ENCODE peak calls at places on chromosomes 3 and 15, in eight cellular contexts. One of them, this sample, is unnamed.

GRCh38 chr15:40067921-40068624 is 29.1 kb upstream of the SRP14 start:
- DNase-seq in kidney: no peak
- DNase-seq in GM13977: no peak
- DNase-seq in AG09319: no peak
- DNase-seq in heart right ventricle: no peak
- DNase-seq in AG04450: no peak
- DNase-seq in WTC11: no peak
- DNase-seq in type B pancreatic cell: no peak
- DNase-seq in this sample: no peak

GRCh38 chr15:35481992-35482391 is 64.0 kb downstream of the DPH6 start:
- DNase-seq in kidney: no peak
- DNase-seq in GM13977: no peak
- DNase-seq in AG09319: peak
- DNase-seq in heart right ventricle: no peak
- DNase-seq in AG04450: peak
- DNase-seq in WTC11: no peak
- DNase-seq in type B pancreatic cell: no peak
- DNase-seq in this sample: no peak

GRCh38 chr3:186483611-186484340 is 60.4 kb downstream of the CRYGS start:
- DNase-seq in kidney: no peak
- DNase-seq in GM13977: no peak
- DNase-seq in AG09319: no peak
- DNase-seq in heart right ventricle: no peak
- DNase-seq in AG04450: no peak
- DNase-seq in WTC11: no peak
- DNase-seq in type B pancreatic cell: no peak
- DNase-seq in this sample: no peak

GRCh38 chr3:155233213-155233612 is 60.3 kb downstream of the STRIT1 start:
- DNase-seq in kidney: no peak
- DNase-seq in GM13977: no peak
- DNase-seq in AG09319: no peak
- DNase-seq in heart right ventricle: peak
- DNase-seq in AG04450: no peak
- DNase-seq in WTC11: no peak
- DNase-seq in type B pancreatic cell: no peak
- DNase-seq in this sample: peak

GRCh38 chr3:19467761-19468160 is 319.5 kb downstream of the KCNH8 start:
- DNase-seq in kidney: no peak
- DNase-seq in GM13977: no peak
- DNase-seq in AG09319: no peak
- DNase-seq in heart right ventricle: no peak
- DNase-seq in AG04450: no peak
- DNase-seq in WTC11: no peak
- DNase-seq in type B pancreatic cell: no peak
- DNase-seq in this sample: no peak

GRCh38 chr3:116005404-116005803 is 382.1 kb downstream of the GAP43 start:
- DNase-seq in kidney: no peak
- DNase-seq in GM13977: no peak
- DNase-seq in AG09319: peak
- DNase-seq in heart right ventricle: peak
- DNase-seq in AG04450: peak
- DNase-seq in WTC11: no peak
- DNase-seq in type B pancreatic cell: no peak
- DNase-seq in this sample: no peak

GRCh38 chr15:62809106-62809967 is 233.2 kb upstream of the TPM1 start:
- DNase-seq in kidney: no peak
- DNase-seq in GM13977: no peak
- DNase-seq in AG09319: no peak
- DNase-seq in heart right ventricle: no peak
- DNase-seq in AG04450: peak
- DNase-seq in WTC11: no peak
- DNase-seq in type B pancreatic cell: no peak
- DNase-seq in this sample: no peak

GRCh38 chr3:138051946-138052802 is 42.2 kb downstream of the CLDN18 start:
- DNase-seq in kidney: no peak
- DNase-seq in GM13977: peak
- DNase-seq in AG09319: peak
- DNase-seq in heart right ventricle: peak
- DNase-seq in AG04450: peak
- DNase-seq in WTC11: peak
- DNase-seq in type B pancreatic cell: no peak
- DNase-seq in this sample: no peak

GRCh38 chr3:127473244-127474024 is 117.1 kb downstream of the TPRA1 start:
- DNase-seq in kidney: no peak
- DNase-seq in GM13977: peak
- DNase-seq in AG09319: no peak
- DNase-seq in heart right ventricle: no peak
- DNase-seq in AG04450: no peak
- DNase-seq in WTC11: peak
- DNase-seq in type B pancreatic cell: no peak
- DNase-seq in this sample: no peak

GRCh38 chr3:81839504-81840094 is 78.2 kb upstream of the GBE1 start:
- DNase-seq in kidney: no peak
- DNase-seq in GM13977: no peak
- DNase-seq in AG09319: no peak
- DNase-seq in heart right ventricle: no peak
- DNase-seq in AG04450: no peak
- DNase-seq in WTC11: no peak
- DNase-seq in type B pancreatic cell: no peak
- DNase-seq in this sample: no peak

GRCh38 chr3:101518421-101518871 is 5.4 kb upstream of the SENP7 start:
- DNase-seq in kidney: no peak
- DNase-seq in GM13977: peak
- DNase-seq in AG09319: no peak
- DNase-seq in heart right ventricle: no peak
- DNase-seq in AG04450: no peak
- DNase-seq in WTC11: no peak
- DNase-seq in type B pancreatic cell: no peak
- DNase-seq in this sample: no peak

GRCh38 chr3:185362850-185363661 is at the start of gene MAP3K13:
- DNase-seq in kidney: peak
- DNase-seq in GM13977: peak
- DNase-seq in AG09319: peak
- DNase-seq in heart right ventricle: peak
- DNase-seq in AG04450: peak
- DNase-seq in WTC11: peak
- DNase-seq in type B pancreatic cell: no peak
- DNase-seq in this sample: peak

GRCh38 chr3:142276780-142277179 is 51.4 kb upstream of the GK5 start:
- DNase-seq in kidney: no peak
- DNase-seq in GM13977: no peak
- DNase-seq in AG09319: no peak
- DNase-seq in heart right ventricle: no peak
- DNase-seq in AG04450: no peak
- DNase-seq in WTC11: no peak
- DNase-seq in type B pancreatic cell: no peak
- DNase-seq in this sample: no peak

GRCh38 chr3:134797080-134797801 is 2.2 kb downstream of the EPHB1 start:
- DNase-seq in kidney: peak
- DNase-seq in GM13977: no peak
- DNase-seq in AG09319: no peak
- DNase-seq in heart right ventricle: no peak
- DNase-seq in AG04450: no peak
- DNase-seq in WTC11: peak
- DNase-seq in type B pancreatic cell: peak
- DNase-seq in this sample: no peak

GRCh38 chr3:138082085-138082991 is 33.1 kb downstream of the DZIP1L start:
- DNase-seq in kidney: no peak
- DNase-seq in GM13977: no peak
- DNase-seq in AG09319: no peak
- DNase-seq in heart right ventricle: no peak
- DNase-seq in AG04450: peak
- DNase-seq in WTC11: no peak
- DNase-seq in type B pancreatic cell: no peak
- DNase-seq in this sample: no peak

GRCh38 chr15:101027273-101027901 is 108.2 kb downstream of the LRRK1 start:
- DNase-seq in kidney: peak
- DNase-seq in GM13977: no peak
- DNase-seq in AG09319: no peak
- DNase-seq in heart right ventricle: peak
- DNase-seq in AG04450: no peak
- DNase-seq in WTC11: no peak
- DNase-seq in type B pancreatic cell: peak
- DNase-seq in this sample: no peak

GRCh38 chr3:30642715-30643361 is 36.4 kb downstream of the TGFBR2 start:
- DNase-seq in kidney: no peak
- DNase-seq in GM13977: no peak
- DNase-seq in AG09319: no peak
- DNase-seq in heart right ventricle: no peak
- DNase-seq in AG04450: no peak
- DNase-seq in WTC11: no peak
- DNase-seq in type B pancreatic cell: no peak
- DNase-seq in this sample: no peak

GRCh38 chr15:78130466-78131294 is 565 bp downstream of the CIB2 start:
- DNase-seq in kidney: peak
- DNase-seq in GM13977: no peak
- DNase-seq in AG09319: no peak
- DNase-seq in heart right ventricle: no peak
- DNase-seq in AG04450: no peak
- DNase-seq in WTC11: peak
- DNase-seq in type B pancreatic cell: no peak
- DNase-seq in this sample: peak

GRCh38 chr3:197023998-197024651 is 5.5 kb downstream of the MELTF start:
- DNase-seq in kidney: no peak
- DNase-seq in GM13977: no peak
- DNase-seq in AG09319: no peak
- DNase-seq in heart right ventricle: no peak
- DNase-seq in AG04450: no peak
- DNase-seq in WTC11: no peak
- DNase-seq in type B pancreatic cell: no peak
- DNase-seq in this sample: peak

GRCh38 chr3:126364130-126364695 is 7.0 kb upstream of the KLF15 start:
- DNase-seq in kidney: peak
- DNase-seq in GM13977: no peak
- DNase-seq in AG09319: no peak
- DNase-seq in heart right ventricle: no peak
- DNase-seq in AG04450: no peak
- DNase-seq in WTC11: no peak
- DNase-seq in type B pancreatic cell: no peak
- DNase-seq in this sample: no peak

GRCh38 chr3:52108302-52109232 is 45.7 kb downstream of the POC1A start:
- DNase-seq in kidney: peak
- DNase-seq in GM13977: no peak
- DNase-seq in AG09319: no peak
- DNase-seq in heart right ventricle: peak
- DNase-seq in AG04450: no peak
- DNase-seq in WTC11: peak
- DNase-seq in type B pancreatic cell: no peak
- DNase-seq in this sample: peak

GRCh38 chr15:61809216-61809615 is 251.0 kb downstream of the VPS13C start:
- DNase-seq in kidney: no peak
- DNase-seq in GM13977: no peak
- DNase-seq in AG09319: no peak
- DNase-seq in heart right ventricle: no peak
- DNase-seq in AG04450: no peak
- DNase-seq in WTC11: no peak
- DNase-seq in type B pancreatic cell: no peak
- DNase-seq in this sample: no peak

GRCh38 chr15:51366911-51367310 is 25.5 kb downstream of the GLDN start:
- DNase-seq in kidney: no peak
- DNase-seq in GM13977: no peak
- DNase-seq in AG09319: peak
- DNase-seq in heart right ventricle: peak
- DNase-seq in AG04450: peak
- DNase-seq in WTC11: no peak
- DNase-seq in type B pancreatic cell: no peak
- DNase-seq in this sample: no peak
- TF ChIP-seq CTCF in kidney: no peak
- TF ChIP-seq CTCF in GM13977: no peak
- TF ChIP-seq CTCF in AG09319: peak
- TF ChIP-seq CTCF in heart right ventricle: no peak
- TF ChIP-seq CTCF in AG04450: no peak
- TF ChIP-seq CTCF in WTC11: no peak
- TF ChIP-seq CTCF in type B pancreatic cell: no peak
- TF ChIP-seq CTCF in this sample: no peak

GRCh38 chr3:4670352-4670751 is 177.2 kb downstream of the ITPR1 start:
- DNase-seq in kidney: no peak
- DNase-seq in GM13977: peak
- DNase-seq in AG09319: no peak
- DNase-seq in heart right ventricle: no peak
- DNase-seq in AG04450: no peak
- DNase-seq in WTC11: peak
- DNase-seq in type B pancreatic cell: no peak
- DNase-seq in this sample: no peak
- TF ChIP-seq CTCF in kidney: no peak
- TF ChIP-seq CTCF in GM13977: peak
- TF ChIP-seq CTCF in AG09319: peak
- TF ChIP-seq CTCF in heart right ventricle: no peak
- TF ChIP-seq CTCF in AG04450: peak
- TF ChIP-seq CTCF in WTC11: peak
- TF ChIP-seq CTCF in type B pancreatic cell: peak
- TF ChIP-seq CTCF in this sample: no peak

GRCh38 chr3:72347819-72348319 is 500.4 kb downstream of the SHQ1 start:
- DNase-seq in kidney: peak
- DNase-seq in GM13977: no peak
- DNase-seq in AG09319: peak
- DNase-seq in heart right ventricle: peak
- DNase-seq in AG04450: peak
- DNase-seq in WTC11: peak
- DNase-seq in type B pancreatic cell: no peak
- DNase-seq in this sample: peak
- TF ChIP-seq CTCF in kidney: no peak
- TF ChIP-seq CTCF in GM13977: peak
- TF ChIP-seq CTCF in AG09319: no peak
- TF ChIP-seq CTCF in heart right ventricle: no peak
- TF ChIP-seq CTCF in AG04450: no peak
- TF ChIP-seq CTCF in WTC11: no peak
- TF ChIP-seq CTCF in type B pancreatic cell: no peak
- TF ChIP-seq CTCF in this sample: no peak

DNA sequence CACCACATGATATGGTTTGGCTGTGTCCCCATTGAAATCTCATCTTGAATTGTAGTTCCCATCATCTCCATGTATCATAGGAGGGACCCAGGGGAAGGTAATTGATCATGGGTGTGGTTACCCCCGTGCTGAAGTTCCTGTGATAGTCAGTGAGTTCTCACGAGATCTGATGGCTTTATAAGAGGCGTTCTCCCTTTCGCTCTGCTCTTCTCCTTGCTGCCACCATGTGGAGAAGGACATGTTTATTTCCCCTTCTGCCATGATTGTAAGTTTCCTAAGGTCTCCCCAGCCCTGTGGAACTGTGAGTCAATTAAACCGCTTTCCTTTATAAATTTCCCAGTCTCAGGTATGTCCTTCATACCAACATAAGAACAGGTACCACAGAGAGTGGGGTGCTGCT is 21.9 kb downstream of the OSTN start:
- DNase-seq in kidney: no peak
- DNase-seq in GM13977: no peak
- DNase-seq in AG09319: no peak
- DNase-seq in heart right ventricle: no peak
- DNase-seq in AG04450: no peak
- DNase-seq in WTC11: no peak
- DNase-seq in type B pancreatic cell: no peak
- DNase-seq in this sample: no peak
- TF ChIP-seq CTCF in kidney: no peak
- TF ChIP-seq CTCF in GM13977: no peak
- TF ChIP-seq CTCF in AG09319: no peak
- TF ChIP-seq CTCF in heart right ventricle: no peak
- TF ChIP-seq CTCF in AG04450: no peak
- TF ChIP-seq CTCF in WTC11: no peak
- TF ChIP-seq CTCF in type B pancreatic cell: no peak
- TF ChIP-seq CTCF in this sample: no peak

This sample was measured in psoas muscle.